ENCODE peak calls at places on chromosomes 16 and 17, in nine cellular contexts. I is tibial nerve, B is bronchial epithelial cell, L is Caco-2, E is RWPE1, A is MCF 10A, S is GM10248, Q is glutamatergic neuron, J is mammary epithelial cell. U is an unnamed sample.

GRCh38 chr17:27848941-27849340 is 44.2 kb downstream of the LYRM9 start:
- DNase-seq in J (no peak), B (no peak), A (no peak), E (no peak), S (no peak), L (no peak), I (no peak), Q (no peak), U (no peak)

GRCh38 chr17:76519048-76519614 is 17.9 kb upstream of the RHBDF2 start:
- DNase-seq in I (no peak), E (no peak), S (no peak), Q (no peak), A (no peak), J (no peak), L (no peak), B (no peak), U (no peak)

GRCh38 chr16:58196898-58197313 is 1.0 kb downstream of the CSNK2A2 start:
- DNase-seq in Q (no peak), E (peak), J (peak), A (peak), S (no peak), B (peak), I (no peak), L (no peak), U (no peak)

GRCh38 chr16:48054881-48055601 is 100.8 kb downstream of the ABCC12 start:
- DNase-seq in L (peak), E (peak), J (peak), A (peak), B (peak), Q (peak), I (no peak), S (peak), U (peak)

GRCh38 chr17:78185981-78186688 is 717 bp downstream of the TK1 start:
- DNase-seq in L (no peak), A (peak), I (no peak), J (peak), S (no peak), Q (no peak), E (no peak), B (peak), U (no peak)

GRCh38 chr17:74037320-74037719 is 166.2 kb upstream of the RPL38 start:
- DNase-seq in E (peak), B (peak), Q (no peak), S (no peak), I (no peak), A (peak), J (peak), L (no peak), U (no peak)

GRCh38 chr17:70110443-70110880 is 35.4 kb downstream of the KCNJ16 start:
- DNase-seq in S (no peak), Q (no peak), L (no peak), B (peak), I (no peak), A (no peak), J (no peak), E (no peak), U (no peak)

GRCh38 chr16:48462146-48462740 is 77.0 kb upstream of the SIAH1 start:
- DNase-seq in I (no peak), J (peak), B (peak), L (no peak), E (peak), S (no peak), A (peak), Q (no peak), U (no peak)

GRCh38 chr16:67055712-67056487 is 27.0 kb downstream of the CBFB start:
- DNase-seq in B (peak), A (peak), S (peak), J (peak), I (no peak), L (no peak), Q (no peak), E (peak), U (no peak)

GRCh38 chr16:10937068-10937859 is 5.0 kb downstream of the DEXI start:
- DNase-seq in Q (no peak), L (no peak), S (no peak), J (no peak), I (no peak), A (no peak), E (no peak), B (no peak), U (no peak)

GRCh38 chr17:15444805-15445204 is 22.6 kb downstream of the CDRT4 start:
- DNase-seq in A (no peak), B (no peak), L (no peak), J (no peak), S (no peak), Q (no peak), I (no peak), E (no peak), U (no peak)

GRCh38 chr17:70863436-70864248 is 694.3 kb downstream of the KCNJ2 start:
- DNase-seq in E (no peak), A (no peak), L (no peak), I (no peak), J (no peak), B (no peak), Q (no peak), S (no peak), U (no peak)

GRCh38 chr17:56149266-56150036 is 3.8 kb upstream of the ANKFN1 start:
- DNase-seq in L (no peak), J (no peak), S (no peak), B (no peak), E (no peak), A (no peak), I (no peak), Q (no peak), U (no peak)

GRCh38 chr16:81700071-81700779 is 78.9 kb upstream of the PLCG2 start:
- DNase-seq in S (no peak), J (no peak), L (no peak), Q (no peak), I (no peak), A (no peak), E (no peak), B (no peak), U (no peak)

GRCh38 chr16:65975049-65975708 is 391.3 kb upstream of the CDH5 start:
- DNase-seq in A (peak), B (peak), I (no peak), S (no peak), Q (no peak), L (no peak), E (peak), J (peak), U (no peak)

GRCh38 chr16:57305159-57305811 is 20.8 kb upstream of the PLLP start:
- DNase-seq in Q (no peak), L (peak), S (no peak), I (no peak), J (no peak), B (no peak), A (no peak), E (no peak), U (no peak)

GRCh38 chr16:66503030-66503429 is 46.9 kb downstream of the TK2 start:
- DNase-seq in B (no peak), S (no peak), Q (no peak), L (no peak), I (peak), E (no peak), A (no peak), J (no peak), U (no peak)

GRCh38 chr16:53754938-53755910 is 51.3 kb downstream of the FTO start:
- DNase-seq in L (peak), I (no peak), A (peak), E (peak), J (peak), Q (no peak), B (peak), S (no peak), U (no peak)

GRCh38 chr16:9409753-9410493 is 318.5 kb downstream of the HAPSTR1 start:
- DNase-seq in B (no peak), L (no peak), E (no peak), A (no peak), Q (no peak), J (no peak), S (no peak), I (no peak), U (no peak)

GRCh38 chr17:69592692-69593350 is 178.3 kb downstream of the MAP2K6 start:
- DNase-seq in Q (no peak), I (no peak), J (no peak), L (no peak), A (no peak), E (no peak), S (no peak), B (no peak), U (no peak)

GRCh38 chr17:21126645-21127507 is at the start of gene DHRS7B:
- DNase-seq in S (peak), A (peak), Q (peak), J (peak), E (peak), L (peak), I (peak), B (peak), U (peak)

GRCh38 chr17:38421871-38422819 is 6.1 kb upstream of the ARHGAP23 start:
- DNase-seq in B (no peak), Q (no peak), I (no peak), L (no peak), S (no peak), J (no peak), E (no peak), A (no peak), U (no peak)

GRCh38 chr17:52202572-52202876 is 44.0 kb upstream of the CA10 start:
- DNase-seq in E (no peak), J (no peak), S (no peak), Q (no peak), I (no peak), L (no peak), A (no peak), B (no peak), U (no peak)

GRCh38 chr16:88569614-88569984 is 604 bp upstream of the ZC3H18 start:
- DNase-seq in B (no peak), I (no peak), A (peak), J (no peak), S (no peak), L (no peak), Q (no peak), E (peak), U (no peak)

GRCh38 chr17:69326302-69327059 is 452 bp downstream of the ABCA5 start:
- DNase-seq in S (no peak), B (peak), I (no peak), J (peak), E (peak), L (no peak), A (peak), Q (no peak), U (no peak)

GRCh38 chr17:4970273-4970672 is 2.7 kb upstream of the SPAG7 start:
- DNase-seq in I (no peak), Q (no peak), S (no peak), J (no peak), L (no peak), B (no peak), E (no peak), A (no peak), U (no peak)

GRCh38 chr16:86507173-86508027 is 2.9 kb upstream of the FOXF1 start:
- DNase-seq in S (no peak), Q (peak), J (no peak), B (no peak), E (no peak), L (no peak), I (no peak), A (no peak), U (no peak)

GRCh38 chr17:59428896-59429460 is 97.5 kb downstream of the YPEL2 start:
- DNase-seq in S (no peak), E (no peak), L (no peak), J (no peak), I (no peak), A (no peak), Q (no peak), B (no peak), U (no peak)

GRCh38 chr17:40646791-40647548 is 648 bp downstream of the SMARCE1 start:
- DNase-seq in I (no peak), S (peak), Q (peak), L (no peak), J (peak), A (peak), B (peak), E (no peak), U (no peak)

GRCh38 chr16:64412578-64413280 is 709.1 kb downstream of the CDH11 start:
- DNase-seq in B (peak), Q (no peak), E (no peak), J (peak), I (no peak), S (no peak), L (no peak), A (peak), U (no peak)

GRCh38 chr17:78661092-78661770 is 84.0 kb upstream of the DNAH17 start:
- DNase-seq in J (peak), S (no peak), E (peak), I (no peak), L (peak), A (peak), B (peak), Q (no peak), U (no peak)

GRCh38 chr17:71970312-71970711 is 150.5 kb upstream of the SOX9 start:
- DNase-seq in L (no peak), S (peak), E (peak), B (peak), A (peak), I (no peak), Q (no peak), J (peak), U (no peak)

GRCh38 chr16:2817496-2818277 is 650 bp downstream of the PRSS21 start:
- DNase-seq in Q (no peak), B (no peak), J (no peak), I (no peak), L (no peak), E (no peak), A (no peak), S (no peak), U (no peak)

GRCh38 chr16:901149-901548 is 69.6 kb downstream of the LMF1 start:
- DNase-seq in I (no peak), B (no peak), A (no peak), E (no peak), L (no peak), S (no peak), J (no peak), Q (no peak), U (no peak)

GRCh38 chr17:521561-522325 is 169.1 kb upstream of the RPH3AL start:
- DNase-seq in L (no peak), E (no peak), S (no peak), J (no peak), I (no peak), Q (no peak), A (no peak), B (no peak), U (no peak)

GRCh38 chr16:35344012-35344762 is 1884.8 kb downstream of the TP53TG3F start:
- DNase-seq in S (no peak), Q (no peak), A (no peak), L (no peak), J (no peak), E (no peak), I (no peak), B (no peak), U (no peak)

GRCh38 chr16:9518054-9518453 is 426.6 kb downstream of the HAPSTR1 start:
- DNase-seq in L (no peak), J (peak), S (no peak), B (no peak), A (no peak), I (no peak), Q (no peak), E (no peak), U (no peak)

GRCh38 chr17:10558049-10558448 is 8.6 kb upstream of the MYH2 start:
- DNase-seq in B (no peak), L (no peak), Q (no peak), E (no peak), S (no peak), J (no peak), A (no peak), I (no peak), U (no peak)

GRCh38 chr17:10556301-10557005 is 7.0 kb upstream of the MYH2 start:
- DNase-seq in Q (no peak), A (no peak), L (no peak), S (no peak), I (no peak), J (no peak), B (no peak), E (no peak), U (no peak)

DNA sequence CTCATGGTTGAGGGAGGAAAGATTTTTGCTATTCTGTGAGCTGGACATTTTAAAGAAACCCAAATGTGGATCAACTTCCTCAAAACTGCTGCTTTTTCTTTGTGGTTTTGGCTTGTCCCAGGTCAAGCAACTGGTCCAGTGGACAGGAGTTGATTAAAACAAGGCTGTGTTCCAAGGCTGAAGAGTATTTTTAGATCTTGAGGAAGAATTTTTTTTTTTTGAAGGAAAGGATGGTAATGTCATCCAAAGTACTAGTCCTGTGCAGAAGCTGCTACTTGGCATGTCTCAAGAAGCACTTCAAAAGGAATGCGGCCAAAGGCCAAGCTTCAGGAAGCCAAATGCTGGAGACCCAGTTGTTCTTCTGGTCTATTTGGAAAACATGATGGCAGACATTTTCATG is 8.0 kb upstream of the MYH2 start:
- DNase-seq in E (no peak), Q (no peak), I (no peak), L (no peak), A (no peak), J (no peak), B (no peak), S (no peak), U (no peak)
- TF ChIP-seq CTCF in E (no peak), Q (no peak), I (no peak), L (no peak), A (no peak), J (no peak), B (no peak), S (no peak), U (no peak)

GRCh38 chr16:4700997-4701743 is 7.8 kb downstream of the NUDT16L1 start:
- DNase-seq in I (no peak), A (no peak), J (no peak), B (no peak), E (no peak), L (no peak), Q (no peak), S (no peak), U (no peak)
- TF ChIP-seq CTCF in I (no peak), A (no peak), J (no peak), B (no peak), E (no peak), L (no peak), Q (no peak), S (no peak), U (no peak)

DNA sequence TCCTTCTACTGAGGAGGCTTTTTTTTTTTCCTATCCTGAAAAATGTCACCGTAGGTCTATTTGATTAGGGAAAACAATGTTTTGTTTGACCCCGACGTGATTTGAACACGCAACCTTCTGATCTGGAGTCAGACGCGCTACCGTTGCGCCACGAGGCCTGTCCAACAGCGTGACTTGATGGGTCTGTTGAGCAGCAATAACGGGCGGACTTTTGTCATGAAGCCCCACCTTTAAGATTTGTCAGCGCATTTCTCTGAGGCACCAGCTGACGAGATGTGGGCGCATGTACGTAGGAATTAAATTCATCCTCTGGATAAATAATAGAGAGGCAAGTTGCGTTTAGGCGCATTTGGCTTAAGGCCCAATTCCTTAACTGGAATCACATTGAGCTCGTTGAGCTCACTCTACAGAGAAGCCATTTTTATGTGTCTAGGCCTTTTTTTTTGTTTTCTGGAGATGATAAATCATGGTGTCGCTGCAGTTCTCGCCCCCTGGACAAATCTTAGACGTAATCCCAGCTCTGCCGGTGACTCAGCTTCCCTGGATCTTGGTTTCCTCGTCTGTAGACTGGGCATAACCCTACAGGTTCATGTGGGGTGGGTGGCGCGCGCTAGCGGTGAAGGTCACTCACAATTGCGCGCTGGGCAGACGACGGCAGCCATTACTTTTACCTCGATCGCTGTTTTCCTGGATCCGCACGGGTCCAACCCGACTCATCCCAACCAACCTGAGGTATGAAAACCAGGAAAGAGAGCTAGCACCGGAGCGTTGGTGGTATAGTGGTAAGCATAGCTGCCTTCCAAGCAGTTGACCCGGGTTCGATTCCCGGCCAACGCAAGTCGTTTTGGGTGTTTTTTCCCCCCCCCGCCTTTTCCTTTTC is 10.6 kb upstream of the AURKB start:
- DNase-seq in S (peak), B (peak), E (peak), A (peak), I (peak), L (peak), Q (peak), J (peak), U (peak)
- TF ChIP-seq CTCF in S (no peak), B (no peak), E (no peak), A (no peak), I (no peak), L (no peak), Q (no peak), J (no peak), U (no peak)

DNA sequence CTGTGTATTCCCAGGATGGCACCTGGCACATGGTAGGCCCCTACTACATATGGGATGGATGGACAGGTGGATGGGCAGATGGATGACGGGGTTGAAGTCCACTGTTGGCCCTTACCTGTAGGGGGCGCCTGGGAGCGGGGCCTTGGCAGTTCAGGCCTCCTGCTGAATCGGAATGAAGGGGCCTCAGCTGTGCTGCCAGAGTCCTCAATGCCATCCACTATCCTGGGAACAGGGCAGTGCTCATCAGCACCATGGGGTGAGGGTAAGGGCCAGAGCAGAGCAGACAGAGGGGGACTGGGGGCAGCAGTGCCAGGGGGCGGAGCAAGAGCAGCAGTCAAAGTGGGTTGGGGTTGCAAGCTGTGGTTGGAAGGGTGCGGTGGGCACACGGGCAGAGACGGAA is 8.3 kb upstream of the RAB5C start:
- DNase-seq in J (no peak), B (no peak), L (no peak), I (no peak), Q (no peak), E (no peak), S (peak), A (peak), U (no peak)
- TF ChIP-seq CTCF in J (peak), B (peak), L (peak), I (no peak), Q (peak), E (no peak), S (peak), A (peak), U (peak)

DNA sequence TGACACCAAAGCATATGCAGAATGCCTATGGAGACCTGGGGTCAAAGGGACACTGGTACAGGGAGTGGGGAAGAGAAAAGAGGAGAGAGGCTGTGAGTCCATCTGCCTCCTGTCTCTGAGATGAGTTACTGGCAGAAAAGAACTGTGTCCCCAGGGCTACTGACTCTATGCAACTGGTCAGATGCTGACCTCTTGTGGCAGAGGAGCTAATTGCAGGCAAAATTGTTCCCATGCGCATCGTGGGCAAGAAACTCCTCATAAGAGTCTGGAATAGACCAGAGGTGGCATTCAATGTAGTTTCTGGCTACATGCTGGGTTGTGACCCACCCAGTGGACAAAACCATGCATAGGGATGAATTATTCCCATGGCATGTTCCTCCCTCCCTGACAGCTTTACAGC is 26.1 kb upstream of the MLKL start:
- DNase-seq in A (peak), B (no peak), S (no peak), L (no peak), I (no peak), J (no peak), E (no peak), Q (no peak), U (no peak)
- TF ChIP-seq CTCF in A (peak), B (peak), S (peak), L (no peak), I (no peak), J (peak), E (peak), Q (peak), U (peak)

GRCh38 chr17:64356304-64356686 is 34.4 kb downstream of the PECAM1 start:
- DNase-seq in S (no peak), L (no peak), J (no peak), Q (no peak), E (no peak), B (no peak), A (no peak), I (no peak), U (no peak)

GRCh38 chr17:64354824-64355535 is 35.7 kb downstream of the PECAM1 start:
- DNase-seq in L (peak), J (no peak), A (peak), B (no peak), I (no peak), Q (no peak), S (no peak), E (no peak), U (no peak)

GRCh38 chr17:64355536-64356303 is 34.9 kb downstream of the PECAM1 start:
- DNase-seq in A (peak), B (no peak), J (no peak), L (no peak), I (no peak), E (no peak), S (no peak), Q (no peak), U (no peak)

GRCh38 chr17:64358261-64358788 is 32.3 kb downstream of the PECAM1 start:
- DNase-seq in A (peak), B (no peak), I (no peak), S (no peak), E (no peak), L (no peak), Q (no peak), J (no peak), U (no peak)

GRCh38 chr17:64357191-64357981 is 33.3 kb downstream of the PECAM1 start:
- DNase-seq in S (no peak), E (peak), A (peak), Q (no peak), L (no peak), I (peak), B (peak), J (peak), U (no peak)
- TF ChIP-seq CTCF in S (no peak), E (no peak), A (no peak), Q (no peak), L (no peak), I (no peak), B (no peak), J (no peak), U (no peak)

U was measured in mesothelial cell of epicardium.